ENCODE peak calls at places on chromosome 1, in eight cellular contexts. E, A, M, S, Z, T, Y and R are unnamed samples.

GRCh38 chr1:47709302-47710074 is 271.6 kb downstream of the FOXD2 start:
- DNase-seq in E (peak; percentile 15), A (no peak), M (peak; percentile 6), S (no peak), Z (no peak), T (peak; percentile 28), Y (peak; percentile 55), R (no peak)

GRCh38 chr1:153617677-153618076 is 1.6 kb upstream of the S100A14 start:
- DNase-seq in E (peak; percentile 62), A (peak; percentile 74), M (no peak), S (no peak), Z (no peak), T (peak; percentile 84), Y (peak; percentile 95), R (peak; percentile 86)

GRCh38 chr1:8423134-8423701 is 105.3 kb downstream of the SLC45A1 start:
- DNase-seq in E (peak; percentile 39), A (peak; percentile 56), M (peak; percentile 45), S (no peak), Z (no peak), T (peak; percentile 38), Y (peak; percentile 75), R (peak; percentile 58)

GRCh38 chr1:156616463-156616862 is 2.8 kb upstream of the HAPLN2 start:
- DNase-seq in E (no peak), A (peak; percentile 75), M (no peak), S (no peak), Z (peak; percentile 75), T (no peak), Y (no peak), R (no peak)

GRCh38 chr1:27567183-27567526 is 36.8 kb downstream of the AHDC1 start:
- DNase-seq in E (no peak), A (no peak), M (no peak), S (no peak), Z (no peak), T (no peak), Y (no peak), R (no peak)

GRCh38 chr1:150549496-150550221 is 451 bp downstream of the ADAMTSL4 start:
- DNase-seq in E (no peak), A (no peak), M (no peak), S (no peak), Z (no peak), T (no peak), Y (peak; percentile 76), R (no peak)

GRCh38 chr1:8314346-8315280 is 3.3 kb upstream of the SLC45A1 start:
- DNase-seq in E (peak; percentile 88), A (peak; percentile 81), M (peak; percentile 32), S (peak; percentile 80), Z (peak; percentile 87), T (peak; percentile 68), Y (peak; percentile 83), R (peak; percentile 69)

GRCh38 chr1:24908591-24909259 is 21.4 kb downstream of the RUNX3 start:
- DNase-seq in E (no peak), A (no peak), M (no peak), S (no peak), Z (no peak), T (no peak), Y (no peak), R (no peak)

GRCh38 chr1:170410391-170411146 is 121.4 kb upstream of the GORAB start:
- DNase-seq in E (no peak), A (no peak), M (no peak), S (no peak), Z (peak; percentile 81), T (no peak), Y (no peak), R (peak; percentile 34)
- H3K4me3 ChIP-seq in E (no peak overlapping the region), A (no peak overlapping the region), M (no peak overlapping the region), S (no peak overlapping the region), Z (no peak overlapping the region), T (no peak overlapping the region), Y (no peak overlapping the region), R (no peak overlapping the region)

GRCh38 chr1:53112861-53113260 is 29.6 kb downstream of the SLC1A7 start:
- DNase-seq in E (no peak), A (no peak), M (no peak), S (no peak), Z (no peak), T (no peak), Y (no peak), R (no peak)

GRCh38 chr1:53111693-53112092 is 30.7 kb downstream of the SLC1A7 start:
- DNase-seq in E (no peak), A (no peak), M (no peak), S (no peak), Z (no peak), T (no peak), Y (no peak), R (no peak)

GRCh38 chr1:53112271-53112774 is 30.1 kb downstream of the SLC1A7 start:
- DNase-seq in E (no peak), A (no peak), M (no peak), S (no peak), Z (peak; percentile 87), T (no peak), Y (no peak), R (no peak)

GRCh38 chr1:53110370-53111072 is 31.9 kb downstream of the SLC1A7 start:
- DNase-seq in E (no peak), A (no peak), M (no peak), S (no peak), Z (peak; percentile 54), T (no peak), Y (no peak), R (no peak)

DNA sequence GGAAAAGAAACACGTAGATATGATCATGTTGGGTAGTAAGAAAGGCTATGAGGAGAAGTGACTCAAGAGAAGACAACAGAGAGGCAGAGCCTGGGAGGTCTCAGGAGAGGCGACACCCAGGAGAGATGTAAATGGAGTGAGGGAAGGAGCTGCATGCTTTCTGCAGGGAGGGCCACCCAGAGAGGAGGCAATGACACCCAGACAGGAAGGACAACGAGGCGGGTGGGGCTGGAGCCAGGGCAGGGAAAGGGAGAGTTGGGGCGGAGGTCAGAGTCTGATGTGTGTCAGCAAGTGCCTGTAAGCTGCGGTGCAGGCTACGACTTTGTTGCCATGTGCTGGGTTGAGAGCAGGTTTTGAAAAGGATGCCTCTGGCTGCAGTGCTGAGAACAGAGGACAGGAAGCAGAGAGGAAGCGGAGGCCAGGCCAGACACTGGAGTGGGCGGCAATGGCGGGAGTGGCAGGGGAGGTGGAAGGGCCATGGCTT is 31.3 kb downstream of the SLC1A7 start:
- DNase-seq in E (no peak), A (no peak), M (no peak), S (no peak), Z (peak; percentile 46), T (no peak), Y (no peak), R (no peak)
- H3K27ac ChIP-seq in E (no peak overlapping the region), A (no peak overlapping the region), M (no peak overlapping the region), S (peak overlapping the region; percentile 55), Z (no peak overlapping the region), T (peak overlapping the region; percentile 35), Y (no peak overlapping the region), R (no peak overlapping the region)

GRCh38 chr1:6243993-6244392 is at the start of gene HES3:
- DNase-seq in E (no peak), A (no peak), M (no peak), S (no peak), Z (no peak), T (no peak), Y (peak; percentile 42), R (no peak)
- H3K4me3 ChIP-seq in E (no peak within 1 kb of the TSS), A (no peak within 1 kb of the TSS), M (no peak within 1 kb of the TSS), S (no peak within 1 kb of the TSS), Z (no peak within 1 kb of the TSS), T (no peak within 1 kb of the TSS), Y (no peak within 1 kb of the TSS), R (no peak within 1 kb of the TSS)

GRCh38 chr1:226916497-226916896 is 23.6 kb upstream of the COQ8A start:
- DNase-seq in E (no peak), A (no peak), M (no peak), S (no peak), Z (no peak), T (no peak), Y (no peak), R (no peak)
- H3K27ac ChIP-seq in E (no peak overlapping the region), A (no peak overlapping the region), M (no peak overlapping the region), S (no peak overlapping the region), Z (no peak overlapping the region), T (no peak overlapping the region), Y (no peak overlapping the region), R (no peak overlapping the region)